ENCODE peak calls at places on chromosomes 7 and 10, in seven cellular contexts. R is RCC 7860, W is NCI-H460, B is brain microvascular endothelial cell, G is T1000, F is NCI-H748 treated with DMSO at 0.1 percent for 48 hours, Y is neural progenitor cell. V is an unnamed sample.

GRCh38 chr10:12640026-12640425 is 290.7 kb downstream of the CAMK1D start:
- DNase-seq in G (no peak), B (no peak), R (no peak), Y (no peak), W (no peak), F (no peak), V (no peak)

GRCh38 chr7:129494041-129494440 is 8.3 kb upstream of the SMKR1 start:
- DNase-seq in F (no peak), G (no peak), W (no peak), Y (no peak), B (peak), R (peak), V (no peak)

GRCh38 chr10:79413196-79413595 is 32.2 kb downstream of the ZCCHC24 start:
- DNase-seq in Y (no peak), G (peak), F (no peak), R (peak), W (no peak), B (peak), V (peak)

GRCh38 chr7:90838799-90839198 is 242.7 kb downstream of the CDK14 start:
- DNase-seq in B (no peak), G (no peak), R (no peak), F (no peak), Y (no peak), W (no peak), V (no peak)

GRCh38 chr10:23345861-23346260 is 1.3 kb upstream of the C10orf67 start:
- DNase-seq in B (peak), F (peak), G (no peak), R (peak), Y (no peak), W (peak), V (no peak)

GRCh38 chr7:50197547-50197946 is 104.5 kb upstream of the ZPBP start:
- DNase-seq in W (no peak), R (peak), F (no peak), B (no peak), Y (no peak), G (no peak), V (peak)

GRCh38 chr7:3597243-3597642 is 296.2 kb downstream of the SDK1 start:
- DNase-seq in G (no peak), F (no peak), R (no peak), B (no peak), Y (no peak), W (no peak), V (no peak)

GRCh38 chr10:7121154-7121797 is 289.6 kb downstream of the SFMBT2 start:
- DNase-seq in B (no peak), F (no peak), Y (peak), G (no peak), W (peak), R (peak), V (peak)

GRCh38 chr7:97001656-97002554 is 3.4 kb upstream of the DLX6 start:
- DNase-seq in G (no peak), F (no peak), Y (peak), R (no peak), W (no peak), B (no peak), V (peak)

GRCh38 chr7:107394831-107395230 is 75.0 kb upstream of the GPR22 start:
- DNase-seq in W (no peak), B (no peak), R (no peak), Y (no peak), G (no peak), F (no peak), V (no peak)

GRCh38 chr10:122019414-122019975 is 30.5 kb downstream of the TACC2 start:
- DNase-seq in G (no peak), W (peak), Y (peak), F (peak), B (no peak), R (no peak), V (peak)

GRCh38 chr7:56175086-56175760 is 59.0 kb upstream of the NUPR2 start:
- DNase-seq in R (no peak), B (no peak), F (no peak), Y (no peak), G (no peak), W (no peak), V (no peak)

GRCh38 chr7:155477469-155477868 is 19.5 kb downstream of the EN2 start:
- DNase-seq in R (no peak), Y (no peak), F (no peak), G (no peak), B (no peak), W (no peak), V (no peak)

V was measured in mesendoderm.